ENCODE peak calls at places on chromosomes 6 and 20, in four cellular contexts. D, N, M and Q are unnamed samples.

GRCh38 chr20:44600758-44601562 is 18.6 kb downstream of the PKIG start:
- DNase-seq in D (no peak), N (peak; percentile 57), M (no peak), Q (no peak)

GRCh38 chr6:155011997-155012396 is 16.9 kb downstream of the TIAM2 start:
- DNase-seq in D (no peak), N (no peak), M (no peak), Q (no peak)

GRCh38 chr20:22353586-22353985 is 230.8 kb downstream of the FOXA2 start:
- DNase-seq in D (no peak), N (no peak), M (no peak), Q (no peak)

GRCh38 chr20:53898558-53898931 is 171.8 kb downstream of the BCAS1 start:
- DNase-seq in D (no peak), N (no peak), M (no peak), Q (no peak)

GRCh38 chr6:4870821-4871494 is 94.8 kb downstream of the CDYL start:
- DNase-seq in D (no peak), N (no peak), M (no peak), Q (no peak)

GRCh38 chr6:48080227-48081009 is 30.6 kb downstream of the PTCHD4 start:
- DNase-seq in D (peak; percentile 21), N (no peak), M (no peak), Q (no peak)

GRCh38 chr6:7697820-7698623 is 27.9 kb upstream of the BMP6 start:
- DNase-seq in D (peak; percentile 95), N (no peak), M (no peak), Q (no peak)

GRCh38 chr6:125781307-125781868 is 9.4 kb upstream of the NCOA7 start:
- DNase-seq in D (peak; percentile 30), N (no peak), M (no peak), Q (peak; percentile 35)

GRCh38 chr6:42279144-42279781 is 61.6 kb upstream of the MRPS10 start:
- DNase-seq in D (peak; percentile 54), N (peak; percentile 43), M (peak; percentile 58), Q (peak; percentile 18)

GRCh38 chr20:39264506-39265172 is 302.5 kb downstream of the DHX35 start:
- DNase-seq in D (peak; percentile 83), N (peak; percentile 19), M (peak; percentile 65), Q (peak; percentile 19)

GRCh38 chr6:52696418-52696817 is 25.5 kb downstream of the TMEM14A start:
- DNase-seq in D (no peak), N (no peak), M (no peak), Q (no peak)

GRCh38 chr6:112443666-112444065 is 96.5 kb downstream of the RFPL4B start:
- DNase-seq in D (peak; percentile 88), N (peak; percentile 73), M (peak; percentile 73), Q (no peak)

GRCh38 chr6:3438190-3439167 is 18.4 kb downstream of the SLC22A23 start:
- DNase-seq in D (peak; percentile 77), N (no peak), M (no peak), Q (no peak)

GRCh38 chr6:34671801-34672656 is 24.5 kb downstream of the ILRUN start:
- DNase-seq in D (peak; percentile 39), N (no peak), M (no peak), Q (peak; percentile 87)

GRCh38 chr6:170434114-170434820 is 118.8 kb downstream of the PSMB1 start:
- DNase-seq in D (no peak), N (no peak), M (no peak), Q (no peak)

GRCh38 chr20:53773792-53774371 is 180.2 kb upstream of the ZNF217 start:
- DNase-seq in D (peak; percentile 88), N (no peak), M (no peak), Q (no peak)

GRCh38 chr20:38267251-38267650 is 6.7 kb upstream of the KIAA1755 start:
- DNase-seq in D (no peak), N (no peak), M (no peak), Q (no peak)

GRCh38 chr20:47854687-47855212 is 69.5 kb upstream of the SULF2 start:
- DNase-seq in D (peak; percentile 79), N (no peak), M (no peak), Q (no peak)

GRCh38 chr6:36924131-36924530 is 30.4 kb upstream of the PI16 start:
- DNase-seq in D (no peak), N (no peak), M (no peak), Q (no peak)

GRCh38 chr6:154154389-154154967 is 115.4 kb downstream of the OPRM1 start:
- DNase-seq in D (peak; percentile 85), N (peak; percentile 62), M (peak; percentile 37), Q (peak; percentile 62)

GRCh38 chr6:156862711-156863110 is 85.5 kb downstream of the ARID1B start:
- DNase-seq in D (no peak), N (no peak), M (no peak), Q (no peak)

GRCh38 chr6:17315262-17315661 is 34.1 kb downstream of the RBM24 start:
- DNase-seq in D (no peak), N (no peak), M (no peak), Q (no peak)

GRCh38 chr20:61263084-61263695 is 11.1 kb downstream of the CDH4 start:
- DNase-seq in D (peak; percentile 22), N (no peak), M (no peak), Q (no peak)

GRCh38 chr6:140566706-140567330 is 1192.4 kb upstream of the CITED2 start:
- DNase-seq in D (peak; percentile 71), N (no peak), M (no peak), Q (no peak)

GRCh38 chr6:127464161-127464880 is 5.1 kb upstream of the KIAA0408 start:
- DNase-seq in D (peak; percentile 77), N (no peak), M (peak; percentile 31), Q (no peak)

GRCh38 chr6:161918154-161918553 is 644.3 kb upstream of the AGPAT4 start:
- DNase-seq in D (no peak), N (no peak), M (no peak), Q (no peak)

GRCh38 chr20:9375221-9375681 is 139.1 kb upstream of the LAMP5 start:
- DNase-seq in D (no peak), N (no peak), M (no peak), Q (no peak)

GRCh38 chr20:5122861-5123260 is 3.1 kb upstream of the PCNA start:
- DNase-seq in D (peak; percentile 41), N (no peak), M (no peak), Q (no peak)

GRCh38 chr6:156526081-156526480 is 251.1 kb upstream of the ARID1B start:
- DNase-seq in D (no peak), N (no peak), M (no peak), Q (no peak)

GRCh38 chr6:90294989-90295853 is 1.4 kb downstream of the BACH2 start:
- DNase-seq in D (peak; percentile 43), N (peak; percentile 60), M (peak; percentile 43), Q (peak; percentile 59)

GRCh38 chr6:42909835-42910234 is 6.0 kb upstream of the PTCRA start:
- DNase-seq in D (no peak), N (no peak), M (no peak), Q (no peak)

GRCh38 chr6:43489277-43490072 is 12.1 kb downstream of the TJAP1 start:
- DNase-seq in D (no peak), N (no peak), M (no peak), Q (no peak)

GRCh38 chr6:4023240-4023639 is 55.7 kb downstream of the FAM217A start:
- DNase-seq in D (no peak), N (no peak), M (no peak), Q (no peak)

GRCh38 chr20:8953300-8953699 is 115.6 kb upstream of the PLCB4 start:
- DNase-seq in D (no peak), N (no peak), M (no peak), Q (no peak)

DNA sequence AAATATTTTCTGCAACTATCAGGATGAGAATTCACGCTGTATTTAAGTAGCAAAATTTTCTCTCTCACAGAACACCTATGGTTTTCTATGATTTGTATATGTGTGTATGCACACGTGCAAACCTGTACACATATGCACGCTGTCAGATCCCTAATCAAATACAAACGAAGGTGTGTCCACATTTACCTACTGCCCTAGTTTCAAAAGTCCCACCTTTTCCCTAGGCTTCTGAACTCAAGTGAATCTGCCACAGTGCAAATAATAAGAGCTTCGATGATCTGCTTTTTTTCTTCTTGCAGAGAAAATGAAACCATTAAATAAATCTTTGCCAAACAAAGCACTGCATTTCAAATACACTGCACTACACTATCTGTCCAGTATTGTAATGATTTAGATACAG is 6.5 kb downstream of the HIVEP2 start:
- DNase-seq in D (no peak), N (no peak), M (no peak), Q (no peak)
- H3K4me3 ChIP-seq in D (no peak overlapping the region), N (no peak overlapping the region), M (no peak overlapping the region), Q (no peak overlapping the region)

GRCh38 chr6:40956871-40957270 is 82.2 kb downstream of the UNC5CL start:
- DNase-seq in D (no peak), N (no peak), M (no peak), Q (no peak)
- H3K4me1 ChIP-seq in D (peaks cover 22% of the 10 kb centered on the region), N (no peaks in the 10 kb centered on the region), M (no peaks in the 10 kb centered on the region), Q (no peaks in the 10 kb centered on the region)

DNA sequence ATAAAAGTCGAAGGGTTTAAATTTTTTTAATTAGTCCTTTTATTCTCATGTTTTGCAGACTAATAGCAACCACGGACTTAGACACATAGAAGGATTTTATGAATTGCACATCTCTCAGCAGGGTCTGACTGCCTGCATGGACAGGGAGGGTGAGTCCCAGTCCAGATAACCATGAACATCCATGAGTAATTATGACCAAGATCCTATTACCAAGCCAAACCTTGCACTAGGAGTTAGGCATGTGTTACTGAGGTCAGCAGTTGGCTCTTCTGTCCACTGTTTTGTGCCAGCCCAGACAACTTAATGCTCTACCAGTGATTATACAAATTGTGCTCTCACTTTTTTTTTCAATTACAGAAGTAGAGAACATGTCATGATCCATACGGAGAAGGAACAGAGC is 211.2 kb downstream of the MAFB start:
- DNase-seq in D (no peak), N (no peak), M (no peak), Q (no peak)
- H3K27ac ChIP-seq in D (no peak overlapping the region), N (no peak overlapping the region), M (no peak overlapping the region), Q (no peak overlapping the region)

DNA sequence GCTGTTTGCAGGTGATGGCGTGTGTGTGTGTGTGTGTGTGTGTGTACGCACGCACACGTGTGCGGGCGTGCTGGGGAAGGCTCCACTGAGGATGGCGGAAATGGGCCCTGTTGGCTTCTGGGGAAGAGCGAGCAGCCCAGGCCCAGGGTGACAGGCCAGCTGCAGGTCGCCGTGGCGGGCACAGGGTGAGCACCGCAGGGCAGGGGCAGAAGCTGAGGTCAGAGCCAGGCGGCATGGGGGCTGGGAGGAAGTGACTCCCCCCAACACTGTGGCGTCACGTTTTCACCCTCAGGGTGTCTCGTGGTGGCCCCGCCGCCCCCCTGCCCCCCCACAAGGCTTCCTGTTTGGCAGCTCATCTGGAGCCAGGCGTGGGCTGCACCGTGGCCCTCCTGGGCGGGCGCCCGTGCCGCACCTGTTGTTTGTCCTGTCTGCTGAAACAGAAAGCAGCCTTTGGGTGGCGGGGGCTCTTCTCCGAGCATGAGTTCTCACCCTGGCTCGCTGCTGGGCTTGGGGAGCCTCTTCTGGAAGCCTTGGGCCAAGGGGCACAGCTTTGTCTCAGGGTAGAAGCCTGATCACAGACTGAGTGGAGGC is 7.1 kb downstream of the RBM38 start:
- DNase-seq in D (no peak), N (peak; percentile 81), M (peak; percentile 60), Q (peak; percentile 87)
- H3K4me3 ChIP-seq in D (no peak overlapping the region), N (peak overlapping the region; percentile 13), M (no peak overlapping the region), Q (peak overlapping the region; percentile 56)